ENCODE peak calls at places on chromosomes 11 and 22, in eight cellular contexts. V is left ventricle myocardium inferior; P is body of pancreas; Y is substantia nigra; E is A549; H is RWPE1; G is tibial artery; A is CD4-positive, alpha-beta T cell. F is an unnamed sample.

GRCh38 chr11:103601230-103601846 is 435.1 kb upstream of the DDI1 start:
- DNase-seq in A (no peak), H (peak), V (no peak), P (peak), E (peak), G (no peak), Y (no peak), F (peak)

GRCh38 chr11:5891216-5891800 is 1.7 kb upstream of the OR52E5 start:
- DNase-seq in A (no peak), G (no peak), E (peak), P (no peak), V (no peak), H (no peak), Y (no peak), F (peak)

GRCh38 chr11:63032451-63032850 is 16.8 kb upstream of the SLC22A8 start:
- DNase-seq in Y (no peak), E (no peak), H (no peak), V (no peak), A (no peak), G (no peak), P (no peak), F (no peak)

GRCh38 chr11:118227865-118228785 is 3.3 kb upstream of the JAML start:
- DNase-seq in E (no peak), P (no peak), V (no peak), H (no peak), A (no peak), G (no peak), Y (no peak), F (no peak)

GRCh38 chr11:74322667-74323066 is 11.2 kb upstream of the P4HA3 start:
- DNase-seq in V (peak), E (no peak), G (peak), H (no peak), A (no peak), P (no peak), Y (no peak), F (no peak)

GRCh38 chr11:19281041-19281440 is 40.3 kb upstream of the E2F8 start:
- DNase-seq in H (no peak), P (no peak), A (no peak), E (no peak), Y (no peak), G (no peak), V (no peak), F (no peak)

GRCh38 chr11:131760191-131760951 is 390.0 kb downstream of the NTM start:
- DNase-seq in H (no peak), E (no peak), V (no peak), P (no peak), G (no peak), A (no peak), Y (no peak), F (no peak)

GRCh38 chr11:107140988-107141387 is 122.7 kb upstream of the GUCY1A2 start:
- DNase-seq in Y (no peak), P (no peak), V (no peak), E (no peak), G (no peak), H (no peak), A (no peak), F (no peak)

GRCh38 chr11:68904458-68904847 is 762 bp downstream of the IGHMBP2 start:
- DNase-seq in P (no peak), H (peak), Y (no peak), V (peak), G (peak), A (no peak), E (peak), F (peak)

GRCh38 chr22:47064416-47064815 is 302.0 kb downstream of the TBC1D22A start:
- DNase-seq in A (no peak), V (no peak), G (peak), Y (no peak), H (no peak), P (peak), E (no peak), F (no peak)

GRCh38 chr22:47434336-47435203 is 672.1 kb downstream of the TBC1D22A start:
- DNase-seq in V (no peak), E (no peak), P (no peak), A (no peak), Y (no peak), H (no peak), G (no peak), F (no peak)

GRCh38 chr22:19807161-19807913 is 46.8 kb downstream of the TBX1 start:
- DNase-seq in A (no peak), H (no peak), G (peak), E (no peak), P (no peak), Y (no peak), V (peak), F (peak)

GRCh38 chr22:48335442-48336139 is 1492.1 kb downstream of the BRD1 start:
- DNase-seq in H (no peak), E (peak), A (no peak), P (no peak), Y (no peak), G (no peak), V (no peak), F (no peak)

GRCh38 chr11:134120143-134120850 is 51.4 kb downstream of the JAM3 start:
- DNase-seq in V (peak), P (peak), Y (no peak), A (no peak), G (peak), E (no peak), H (peak), F (peak)

DNA sequence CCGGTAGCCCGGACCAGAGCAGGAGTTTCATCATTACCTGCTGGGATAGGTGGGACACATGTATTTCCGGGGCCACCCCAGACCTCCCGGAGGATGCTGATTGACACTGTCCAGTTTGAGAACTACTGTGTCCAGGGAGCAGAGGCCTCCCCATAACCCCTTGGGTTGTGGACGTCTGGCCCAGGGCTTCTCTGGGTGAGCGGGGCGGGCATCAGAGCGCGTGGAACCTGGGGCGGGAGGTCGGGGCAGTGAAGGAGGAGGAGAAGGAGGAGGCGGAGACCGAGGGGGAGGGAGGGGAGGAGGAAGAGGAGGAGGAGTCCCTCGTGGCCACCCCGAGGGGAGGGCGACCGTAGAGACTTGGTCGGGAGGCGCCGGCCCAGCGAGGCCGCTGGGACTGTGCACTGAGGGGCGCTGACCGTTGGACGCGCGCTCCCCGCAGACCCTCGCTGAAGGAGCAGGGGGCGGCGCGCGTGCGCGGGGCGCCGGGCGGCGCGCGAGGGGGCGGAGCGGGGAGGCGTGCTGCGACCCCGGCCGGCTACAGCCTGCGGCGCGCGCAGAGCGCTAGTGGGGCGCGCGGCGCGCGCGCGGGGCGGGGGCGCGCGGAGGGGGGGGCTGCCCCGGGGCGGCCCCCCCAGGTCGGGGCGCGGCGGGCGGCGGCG is at the start of gene GRK3:
- DNase-seq in E (peak), H (peak), A (peak), Y (no peak), V (peak), P (peak), G (peak), F (peak)
- H3K27ac ChIP-seq in E (peak), H (no peak), A (no peak), Y (peak), V (peak), P (peak), G (peak), F (peak)

GRCh38 chr11:61919113-61919840 is 1.9 kb upstream of the RAB3IL1 start:
- DNase-seq in A (no peak), Y (no peak), H (no peak), G (no peak), E (no peak), P (no peak), V (no peak), F (peak)
- H3K27ac ChIP-seq in A (no peak), Y (no peak), H (no peak), G (no peak), E (peak), P (no peak), V (peak), F (no peak)

GRCh38 chr11:114340311-114341131 is 44.3 kb downstream of the NNMT start:
- DNase-seq in V (peak), H (peak), E (peak), Y (no peak), A (no peak), G (peak), P (peak), F (peak)
- H3K27ac ChIP-seq in V (peak), H (no peak), E (peak), Y (no peak), A (no peak), G (peak), P (no peak), F (no peak)

GRCh38 chr11:10125522-10126133 is 168.4 kb downstream of the SBF2 start:
- DNase-seq in V (no peak), G (no peak), P (no peak), A (no peak), E (no peak), Y (no peak), H (no peak), F (no peak)

GRCh38 chr11:10117709-10118341 is 176.2 kb downstream of the SBF2 start:
- DNase-seq in G (no peak), A (no peak), E (no peak), P (no peak), V (no peak), Y (no peak), H (no peak), F (no peak)

GRCh38 chr11:10116588-10116987 is 177.4 kb downstream of the SBF2 start:
- DNase-seq in A (no peak), H (no peak), Y (no peak), G (no peak), P (no peak), E (no peak), V (no peak), F (no peak)

GRCh38 chr11:10118830-10119229 is 175.2 kb downstream of the SBF2 start:
- DNase-seq in P (no peak), H (no peak), Y (no peak), A (no peak), G (no peak), E (no peak), V (no peak), F (no peak)

DNA sequence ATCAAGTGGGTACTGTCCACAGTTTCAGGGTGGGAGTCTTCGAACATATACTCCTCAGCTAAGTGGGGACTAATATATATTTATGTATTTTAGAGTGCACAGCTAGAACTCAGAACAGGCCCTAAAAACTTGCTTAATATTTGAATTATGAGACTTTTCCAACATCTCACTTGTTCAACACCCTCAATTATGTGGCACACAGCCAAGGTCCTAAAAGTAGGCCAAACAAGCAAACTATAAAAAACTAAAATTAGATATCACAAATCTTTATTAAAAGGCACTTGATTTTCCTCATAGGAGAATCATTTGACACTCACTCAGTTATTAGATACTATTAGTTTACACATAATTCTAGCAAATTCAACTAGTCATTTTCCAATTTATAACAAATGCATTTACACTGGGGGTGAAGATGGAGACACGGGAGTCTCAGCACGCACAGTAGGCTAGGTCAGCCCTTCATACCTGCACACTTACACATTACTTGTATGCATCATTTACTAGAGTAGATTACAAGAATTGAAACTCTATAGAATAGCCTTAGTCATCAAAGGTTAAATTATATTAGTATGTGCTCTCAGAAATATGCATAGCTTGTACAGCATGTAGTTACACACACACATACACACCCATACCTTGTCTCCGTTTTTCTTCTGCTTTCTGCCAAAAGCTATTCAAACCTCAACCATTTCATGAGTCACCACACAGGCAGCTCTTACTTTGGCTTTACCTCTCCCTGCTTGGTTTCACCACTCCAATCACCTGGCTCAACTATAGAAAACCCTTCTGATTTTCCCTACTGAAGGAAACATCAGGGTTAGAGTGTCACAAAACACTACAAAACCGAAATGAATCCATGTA is 171.5 kb downstream of the SBF2 start:
- DNase-seq in G (no peak), P (no peak), H (peak), A (no peak), E (peak), Y (no peak), V (no peak), F (no peak)
- H3K27ac ChIP-seq in G (peak), P (no peak), H (no peak), A (no peak), E (peak), Y (no peak), V (peak), F (no peak)